ENCODE peak calls at places on chromosomes 3 and 15, in six cellular contexts. E, J, U, K, S and X are unnamed samples.
A peak's percentile ranks its signal among the peaks of the same experiment; 100 is the strongest.

GRCh38 chr3:183182732-183183610 is 20.4 kb upstream of the LAMP3 start:
- DNase-seq in E (no peak), J (no peak), U (no peak), K (no peak), S (no peak), X (no peak)

GRCh38 chr15:47485419-47485818 is 231.9 kb upstream of the SEMA6D start:
- DNase-seq in E (no peak), J (no peak), U (no peak), K (no peak), S (no peak), X (no peak)

GRCh38 chr3:120497318-120497717 is 46.5 kb upstream of the FSTL1 start:
- DNase-seq in E (no peak), J (peak; percentile 25), U (no peak), K (no peak), S (peak; percentile 98), X (peak; percentile 93)

GRCh38 chr15:85838655-85839054 is 43.9 kb upstream of the KLHL25 start:
- DNase-seq in E (peak; percentile 86), J (no peak), U (no peak), K (no peak), S (no peak), X (no peak)

GRCh38 chr3:71285086-71285485 is 298.4 kb downstream of the FOXP1 start:
- DNase-seq in E (no peak), J (no peak), U (no peak), K (no peak), S (no peak), X (no peak)

GRCh38 chr3:107817076-107817475 is 273.8 kb downstream of the CD47 start:
- DNase-seq in E (no peak), J (no peak), U (no peak), K (no peak), S (no peak), X (no peak)

GRCh38 chr3:116453676-116454346 is 8.5 kb upstream of the LSAMP start:
- DNase-seq in E (no peak), J (no peak), U (no peak), K (no peak), S (no peak), X (peak; percentile 34)

GRCh38 chr3:101530213-101531047 is 17.4 kb upstream of the SENP7 start:
- DNase-seq in E (no peak), J (no peak), U (no peak), K (no peak), S (no peak), X (no peak)

GRCh38 chr3:46934067-46934466 is 42.5 kb downstream of the CCDC12 start:
- DNase-seq in E (no peak), J (no peak), U (no peak), K (peak; percentile 66), S (no peak), X (no peak)

GRCh38 chr15:89447676-89448075 is 48.7 kb downstream of the RHCG start:
- DNase-seq in E (no peak), J (no peak), U (no peak), K (no peak), S (no peak), X (no peak)

GRCh38 chr3:175398676-175399075 is 539.5 kb downstream of the NAALADL2 start:
- DNase-seq in E (no peak), J (no peak), U (no peak), K (no peak), S (no peak), X (peak; percentile 6)

GRCh38 chr3:118974356-118975097 is 60.1 kb downstream of the IGSF11 start:
- DNase-seq in E (no peak), J (no peak), U (no peak), K (no peak), S (no peak), X (no peak)

GRCh38 chr3:183551930-183552329 is 3.6 kb downstream of the KLHL6 start:
- DNase-seq in E (no peak), J (no peak), U (no peak), K (no peak), S (no peak), X (no peak)

GRCh38 chr3:3509665-3510064 is 289.6 kb upstream of the LRRN1 start:
- DNase-seq in E (no peak), J (no peak), U (no peak), K (no peak), S (no peak), X (no peak)

GRCh38 chr3:25252291-25252690 is 175.8 kb upstream of the RARB start:
- DNase-seq in E (no peak), J (no peak), U (no peak), K (no peak), S (no peak), X (no peak)

GRCh38 chr3:65401359-65401810 is 637.3 kb downstream of the MAGI1 start:
- DNase-seq in E (no peak), J (no peak), U (no peak), K (no peak), S (no peak), X (no peak)

GRCh38 chr3:133211449-133211848 is 173.3 kb downstream of the TMEM108 start:
- DNase-seq in E (no peak), J (peak; percentile 11), U (no peak), K (no peak), S (peak; percentile 24), X (peak; percentile 17)

GRCh38 chr15:37764733-37765191 is 169.7 kb upstream of the TMCO5A start:
- DNase-seq in E (peak; percentile 38), J (no peak), U (no peak), K (no peak), S (peak; percentile 34), X (peak; percentile 83)

GRCh38 chr3:136913168-136913567 is 44.6 kb upstream of the IL20RB start:
- DNase-seq in E (no peak), J (no peak), U (no peak), K (no peak), S (no peak), X (no peak)

GRCh38 chr3:32004111-32004790 is 22.7 kb downstream of the ZNF860 start:
- DNase-seq in E (no peak), J (no peak), U (no peak), K (no peak), S (no peak), X (no peak)

GRCh38 chr15:29115093-29115991 is 154.3 kb downstream of the NSMCE3 start:
- DNase-seq in E (no peak), J (no peak), U (no peak), K (no peak), S (no peak), X (peak; percentile 17)

GRCh38 chr15:48020166-48020565 is 100.6 kb upstream of the SLC24A5 start:
- DNase-seq in E (no peak), J (no peak), U (no peak), K (no peak), S (no peak), X (no peak)

DNA sequence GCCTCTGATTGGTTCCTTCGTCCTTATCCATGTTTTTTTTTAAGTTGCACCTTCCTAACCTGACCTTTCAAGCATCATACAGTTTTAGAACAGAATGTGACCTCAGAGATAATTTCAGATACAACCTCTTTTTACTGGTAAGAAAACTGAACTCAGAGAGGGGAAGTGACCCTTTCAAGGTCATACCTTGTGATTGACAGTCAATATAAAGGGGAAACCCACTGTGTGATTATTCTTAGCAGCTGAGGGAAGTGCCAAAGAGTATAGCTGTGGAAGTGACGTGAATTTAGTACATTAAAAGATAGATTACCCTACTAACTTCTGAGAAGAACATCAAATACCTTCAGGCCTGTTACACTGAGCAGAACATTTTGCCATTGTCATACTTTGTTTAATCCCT is 319.4 kb downstream of the NEK10 start:
- DNase-seq in E (no peak), J (no peak), U (no peak), K (no peak), S (no peak), X (no peak)
- H3K4me3 ChIP-seq in E (no peak overlapping the region), J (no peak overlapping the region), U (no peak overlapping the region), K (no peak overlapping the region), S (no peak overlapping the region), X (no peak overlapping the region)

GRCh38 chr3:168951884-168952283 is 711.6 kb downstream of the MECOM start:
- DNase-seq in E (no peak), J (no peak), U (no peak), K (no peak), S (no peak), X (no peak)

GRCh38 chr3:168956087-168956486 is 707.4 kb downstream of the MECOM start:
- DNase-seq in E (no peak), J (no peak), U (no peak), K (no peak), S (no peak), X (no peak)

GRCh38 chr3:168951368-168951767 is 712.1 kb downstream of the MECOM start:
- DNase-seq in E (no peak), J (no peak), U (no peak), K (no peak), S (peak; percentile 27), X (no peak)

DNA sequence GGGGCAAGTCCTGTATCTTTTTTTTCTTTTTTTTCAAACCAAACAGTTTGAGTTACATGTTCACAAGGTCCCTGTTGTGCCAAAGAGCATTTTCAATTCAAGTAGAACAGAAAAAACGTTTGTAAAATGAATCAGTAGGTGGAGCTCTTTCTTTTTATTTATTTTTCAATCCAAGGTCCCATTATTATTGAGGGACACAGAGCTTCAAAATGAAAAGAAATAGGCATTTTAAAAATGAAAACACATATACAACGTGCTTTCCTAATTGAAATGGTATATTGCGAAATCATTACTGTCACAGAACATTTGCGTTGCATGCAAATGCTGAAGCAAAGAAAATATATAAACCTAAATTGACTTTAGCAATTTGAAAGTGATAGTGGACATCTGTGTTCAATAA is 711.0 kb downstream of the MECOM start:
- DNase-seq in E (no peak), J (no peak), U (no peak), K (no peak), S (peak; percentile 18), X (peak; percentile 72)
- TF ChIP-seq CTCF in E (no peak), J (peak; percentile 25), U (peak; percentile 35), K (no peak), S (peak; percentile 16), X (peak; percentile 37)

DNA sequence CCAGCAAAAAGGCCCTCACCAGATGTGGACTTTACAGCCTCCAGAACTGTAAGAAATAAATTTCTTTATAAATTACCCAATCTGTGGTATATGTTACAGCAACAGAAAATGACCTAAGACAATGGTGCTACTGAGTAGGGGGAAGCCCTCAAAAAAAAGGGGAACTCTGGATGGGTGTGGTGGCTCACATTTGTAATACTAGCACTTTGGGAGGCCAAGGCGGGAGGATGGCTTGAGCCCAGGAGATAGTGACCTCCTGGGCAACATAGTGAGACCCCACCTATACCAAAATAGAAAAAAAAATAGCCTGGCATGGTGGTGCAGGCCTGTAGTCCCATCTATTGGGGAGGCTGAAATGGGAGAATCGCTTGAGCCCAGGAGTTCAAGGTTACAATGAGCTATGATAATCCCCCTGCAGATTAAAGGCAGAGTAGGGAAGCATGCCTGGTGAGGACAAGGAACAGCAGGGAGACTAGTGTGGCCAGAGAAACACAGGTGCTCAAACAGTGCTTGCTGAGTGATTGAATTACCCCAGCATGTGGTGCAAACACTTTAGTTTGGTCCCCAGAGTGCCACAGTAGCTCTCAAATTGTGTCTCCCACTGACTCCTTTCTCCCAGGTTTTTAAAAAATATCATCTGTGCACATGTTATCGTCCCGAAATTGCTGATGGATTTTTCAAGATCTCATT is 13.9 kb upstream of the USP3 start:
- DNase-seq in E (no peak), J (no peak), U (no peak), K (no peak), S (no peak), X (no peak)
- H3K4me3 ChIP-seq in E (no peak overlapping the region), J (no peak overlapping the region), U (no peak overlapping the region), K (no peak overlapping the region), S (no peak overlapping the region), X (no peak overlapping the region)

DNA sequence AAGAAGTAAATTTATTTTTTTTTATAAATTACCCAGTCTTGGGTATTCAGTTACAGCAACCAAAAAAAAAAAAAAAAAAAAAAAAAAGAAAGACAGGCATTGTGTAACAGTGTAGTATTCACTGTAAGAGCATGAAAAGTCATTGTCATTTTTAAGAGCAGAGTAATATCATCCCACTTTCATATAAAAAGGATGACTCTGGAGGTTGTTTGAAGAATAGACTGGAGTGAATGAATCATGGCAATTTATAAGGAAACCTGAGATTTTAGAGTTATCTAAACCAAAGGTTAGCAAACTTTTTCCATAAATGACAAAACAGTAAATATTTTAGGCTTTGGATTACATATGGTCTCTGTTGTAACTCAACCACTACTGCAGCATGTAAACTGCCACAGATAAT is 794.9 kb downstream of the NTRK3 start:
- DNase-seq in E (no peak), J (no peak), U (no peak), K (no peak), S (no peak), X (no peak)
- TF ChIP-seq CTCF in E (no peak), J (no peak), U (no peak), K (no peak), S (no peak), X (no peak)